ENCODE peak calls at places on chromosomes 13 and 19, in ten cellular contexts. G is brain pericyte; U is effector CD8-positive, alpha-beta T cell; H is activated T-cell treated with anti-CD3 and anti-CD28 coated beads for 24 hours; M is GM12891; D is NCI-H526; B is activated naive CD4-positive, alpha-beta T cell treated with Interleukin-2 at 50 U/mL for 16 hours; E is endothelial cell of umbilical vein; A is effector memory CD4-positive, alpha-beta T cell; Q is fibroblast of pulmonary artery. Z is an unnamed sample.

GRCh38 chr19:58123354-58123753 is 25.3 kb upstream of the ZSCAN18 start:
- DNase-seq in B (no peak), G (no peak), M (no peak), Q (no peak), D (no peak), E (no peak), U (no peak), A (no peak), H (no peak), Z (peak)

GRCh38 chr19:31280266-31281006 is 68.8 kb downstream of the TSHZ3 start:
- DNase-seq in A (no peak), G (no peak), M (no peak), U (no peak), E (no peak), Q (no peak), D (no peak), B (no peak), H (no peak), Z (no peak)

GRCh38 chr19:39246951-39247669 is 1.5 kb downstream of the IFNL4 start:
- DNase-seq in G (no peak), E (peak), D (no peak), A (no peak), M (no peak), Q (no peak), B (peak), U (no peak), H (peak), Z (peak)

GRCh38 chr13:39362652-39363390 is 240.2 kb downstream of the LHFPL6 start:
- DNase-seq in M (no peak), H (no peak), D (no peak), U (no peak), E (no peak), G (no peak), Q (no peak), A (no peak), B (no peak), Z (no peak)

GRCh38 chr13:50531917-50532899 is 311.3 kb downstream of the DLEU7 start:
- DNase-seq in H (no peak), E (peak), D (peak), U (no peak), A (no peak), Q (peak), B (no peak), G (no peak), M (no peak), Z (peak)

GRCh38 chr19:37999309-38000213 is 92.6 kb downstream of the SIPA1L3 start:
- DNase-seq in E (peak), D (no peak), B (no peak), U (no peak), H (no peak), G (peak), Q (peak), M (no peak), A (no peak), Z (peak)

GRCh38 chr19:57802269-57802668 is 12.4 kb downstream of the ZNF552 start:
- DNase-seq in B (no peak), M (no peak), D (no peak), E (no peak), A (no peak), H (no peak), Q (no peak), G (no peak), U (no peak), Z (no peak)

GRCh38 chr19:51146751-51147150 is 4.7 kb downstream of the SIGLEC7 start:
- DNase-seq in H (no peak), D (no peak), A (no peak), G (no peak), E (no peak), B (no peak), U (no peak), M (no peak), Q (no peak), Z (no peak)

GRCh38 chr13:100454876-100455275 is 133.7 kb downstream of the GGACT start:
- DNase-seq in E (peak), G (no peak), D (no peak), H (no peak), A (no peak), Q (peak), M (no peak), B (no peak), U (no peak), Z (peak)

GRCh38 chr13:39910833-39911232 is 255.4 kb downstream of the COG6 start:
- DNase-seq in U (no peak), M (no peak), G (no peak), H (no peak), D (no peak), A (no peak), B (no peak), E (no peak), Q (peak), Z (peak)

GRCh38 chr13:23427342-23428182 is 5.9 kb downstream of the SACS start:
- DNase-seq in E (peak), A (no peak), G (peak), M (no peak), U (no peak), H (no peak), B (no peak), Q (peak), D (no peak), Z (peak)

GRCh38 chr13:98536729-98537128 is 40.2 kb downstream of the STK24 start:
- DNase-seq in H (no peak), B (no peak), G (no peak), D (no peak), E (no peak), U (no peak), Q (no peak), A (no peak), M (no peak), Z (no peak)

GRCh38 chr13:27024062-27024461 is 147.5 kb downstream of the USP12 start:
- DNase-seq in B (no peak), D (no peak), H (no peak), A (no peak), M (no peak), E (no peak), Q (no peak), G (no peak), U (no peak), Z (no peak)

GRCh38 chr13:46556380-46556779 is 3.4 kb downstream of the LRCH1 start:
- DNase-seq in Q (no peak), G (no peak), H (no peak), D (peak), M (no peak), U (no peak), B (no peak), A (no peak), E (no peak), Z (no peak)

GRCh38 chr13:95573226-95573625 is 20.7 kb downstream of the CLDN10 start:
- DNase-seq in D (no peak), E (peak), H (no peak), M (no peak), B (no peak), G (no peak), A (no peak), U (no peak), Q (peak), Z (peak)

GRCh38 chr13:101627556-101627943 is 175.1 kb downstream of the ITGBL1 start:
- DNase-seq in H (no peak), E (peak), D (no peak), B (no peak), M (no peak), G (no peak), A (no peak), Q (no peak), U (no peak), Z (peak)

GRCh38 chr19:3693030-3693925 is 7.0 kb downstream of the PIP5K1C start:
- DNase-seq in B (no peak), D (no peak), H (no peak), M (no peak), E (no peak), U (no peak), Q (no peak), A (no peak), G (no peak), Z (no peak)

GRCh38 chr19:43723588-43723987 is 7.7 kb downstream of the IRGC start:
- DNase-seq in B (no peak), G (no peak), E (no peak), D (no peak), M (no peak), A (no peak), H (no peak), Q (peak), U (no peak), Z (no peak)

Z was measured in iris pigment epithelial cell.